ENCODE peak calls at places on chromosomes 5 and 9, in nine cellular contexts. D is GM23338, G is spleen, Q is HepG2, H is GM12878, R is Panc1, N is K562, I is H1, B is GM12892. V is an unnamed sample.

GRCh38 chr5:140253985-140254384 is 48.9 kb downstream of the PFDN1 start:
- DNase-seq in G (no peak), B (no peak), R (no peak), H (no peak), D (no peak), Q (peak; percentile 15), I (no peak), N (no peak), V (no peak)

GRCh38 chr5:34718516-34718915 is 62.4 kb downstream of the RAI14 start:
- DNase-seq in Q (no peak), G (no peak), D (peak; percentile 49), N (no peak), I (no peak), R (no peak), B (no peak), H (no peak), V (no peak)

GRCh38 chr5:53819482-53819881 is 259.0 kb downstream of the NDUFS4 start:
- DNase-seq in H (no peak), D (no peak), G (no peak), Q (no peak), N (peak; percentile 54), B (no peak), I (no peak), R (no peak), V (no peak)

GRCh38 chr9:131447600-131447999 is 53.7 kb downstream of the PRRC2B start:
- DNase-seq in D (no peak), B (no peak), G (peak; percentile 41), I (no peak), Q (no peak), R (no peak), N (no peak), H (no peak), V (no peak)

GRCh38 chr9:23723672-23724071 is 102.4 kb downstream of the ELAVL2 start:
- DNase-seq in N (no peak), B (no peak), I (no peak), H (no peak), Q (no peak), D (no peak), G (no peak), R (no peak), V (no peak)

GRCh38 chr5:68418230-68418629 is 202.7 kb downstream of the PIK3R1 start:
- DNase-seq in N (no peak), H (no peak), I (no peak), R (no peak), D (no peak), G (no peak), Q (no peak), B (no peak), V (no peak)

GRCh38 chr9:133182151-133182550 is 18.4 kb upstream of the GBGT1 start:
- DNase-seq in Q (no peak), D (no peak), R (no peak), N (no peak), I (no peak), H (no peak), G (peak; percentile 46), B (no peak), V (no peak)

GRCh38 chr9:125986966-125987365 is 239.8 kb downstream of the PBX3 start:
- DNase-seq in N (no peak), H (no peak), G (no peak), R (no peak), B (no peak), I (no peak), Q (no peak), D (no peak), V (no peak)

GRCh38 chr9:70602364-70603019 is 188.0 kb upstream of the KLF9 start:
- DNase-seq in B (peak; percentile 13), D (peak; percentile 85), Q (peak; percentile 64), R (peak; percentile 39), N (peak; percentile 60), G (no peak), I (peak; percentile 58), H (peak; percentile 34), V (peak; percentile 58)

GRCh38 chr9:127915325-127915752 is 1.5 kb downstream of the ST6GALNAC4 start:
- DNase-seq in I (no peak), H (no peak), B (no peak), Q (no peak), G (no peak), N (peak; percentile 61), D (no peak), R (no peak), V (no peak)

GRCh38 chr9:5879419-5880181 is 11.1 kb upstream of the MLANA start:
- DNase-seq in N (peak; percentile 92), G (no peak), I (no peak), H (no peak), B (no peak), D (peak; percentile 17), Q (peak; percentile 46), R (no peak), V (no peak)

GRCh38 chr5:72478276-72478675 is 28.9 kb downstream of the ZNF366 start:
- DNase-seq in N (no peak), R (no peak), I (no peak), D (no peak), H (no peak), B (no peak), G (no peak), Q (no peak), V (no peak)

GRCh38 chr5:72476265-72476664 is 30.9 kb downstream of the ZNF366 start:
- DNase-seq in D (no peak), H (no peak), I (no peak), Q (no peak), N (no peak), G (no peak), B (no peak), R (no peak), V (no peak)

GRCh38 chr5:72477644-72478043 is 29.6 kb downstream of the ZNF366 start:
- DNase-seq in H (no peak), G (no peak), B (no peak), Q (no peak), I (no peak), R (no peak), D (no peak), N (no peak), V (no peak)

GRCh38 chr5:72476721-72477120 is 30.5 kb downstream of the ZNF366 start:
- DNase-seq in H (peak; percentile 37), I (no peak), D (no peak), G (no peak), B (no peak), R (no peak), N (no peak), Q (no peak), V (no peak)

GRCh38 chr5:72477176-72477575 is 30.0 kb downstream of the ZNF366 start:
- DNase-seq in B (no peak), D (no peak), I (no peak), H (no peak), Q (no peak), G (no peak), R (no peak), N (no peak), V (no peak)
- TF ChIP-seq POLR2AphosphoS5 in B (no peak), D (no peak), I (no peak), H (no peak), Q (no peak), G (no peak), R (no peak), N (no peak), V (no peak)

GRCh38 chr9:129716091-129716490 is 36.8 kb downstream of the PTGES start:
- DNase-seq in B (no peak), I (no peak), N (no peak), R (no peak), Q (no peak), G (no peak), H (no peak), D (no peak), V (no peak)

GRCh38 chr9:129712595-129713524 is 40.0 kb downstream of the PTGES start:
- DNase-seq in H (no peak), R (no peak), I (no peak), Q (no peak), D (no peak), N (no peak), B (no peak), G (no peak), V (no peak)

GRCh38 chr9:129717991-129718390 is 34.9 kb downstream of the PTGES start:
- DNase-seq in H (no peak), N (no peak), B (no peak), D (no peak), Q (no peak), R (no peak), G (no peak), I (no peak), V (no peak)

GRCh38 chr9:129718647-129719046 is 34.2 kb downstream of the PTGES start:
- DNase-seq in R (no peak), H (no peak), B (no peak), Q (no peak), G (no peak), N (no peak), I (no peak), D (no peak), V (no peak)

GRCh38 chr9:129714393-129715051 is 38.3 kb downstream of the PTGES start:
- DNase-seq in Q (no peak), R (no peak), D (no peak), H (no peak), I (no peak), G (no peak), N (no peak), B (no peak), V (no peak)
- TF ChIP-seq POLR2AphosphoS5 in Q (no peak), R (no peak), D (no peak), H (no peak), I (no peak), G (no peak), N (no peak), B (no peak), V (no peak)

DNA sequence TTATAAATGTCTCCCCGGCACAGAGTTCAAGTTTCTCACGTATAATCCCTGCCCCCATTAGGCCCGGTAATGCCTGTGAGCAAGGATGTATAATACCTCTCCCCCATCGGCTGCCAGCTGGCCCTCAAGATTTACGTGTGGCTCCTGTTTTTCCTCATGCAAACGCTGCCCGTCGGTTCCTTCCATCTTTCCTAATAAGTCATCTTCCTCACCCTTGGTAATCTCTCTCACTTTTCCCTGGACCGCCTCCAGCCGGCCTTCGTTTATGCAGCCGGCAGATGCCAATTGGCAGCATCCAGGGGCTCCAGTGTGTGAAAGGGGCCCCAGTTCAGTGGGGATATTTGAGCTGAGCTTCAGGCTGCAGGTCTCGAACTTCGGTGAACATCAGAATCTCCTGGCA is 86.5 kb upstream of the NEURL1B start:
- DNase-seq in Q (no peak), I (no peak), G (peak; percentile 37), R (no peak), B (no peak), N (no peak), H (no peak), D (no peak), V (no peak)
- TF ChIP-seq POLR2AphosphoS5 in Q (no peak), I (no peak), G (no peak), R (no peak), B (no peak), N (no peak), H (no peak), D (no peak), V (no peak)

DNA sequence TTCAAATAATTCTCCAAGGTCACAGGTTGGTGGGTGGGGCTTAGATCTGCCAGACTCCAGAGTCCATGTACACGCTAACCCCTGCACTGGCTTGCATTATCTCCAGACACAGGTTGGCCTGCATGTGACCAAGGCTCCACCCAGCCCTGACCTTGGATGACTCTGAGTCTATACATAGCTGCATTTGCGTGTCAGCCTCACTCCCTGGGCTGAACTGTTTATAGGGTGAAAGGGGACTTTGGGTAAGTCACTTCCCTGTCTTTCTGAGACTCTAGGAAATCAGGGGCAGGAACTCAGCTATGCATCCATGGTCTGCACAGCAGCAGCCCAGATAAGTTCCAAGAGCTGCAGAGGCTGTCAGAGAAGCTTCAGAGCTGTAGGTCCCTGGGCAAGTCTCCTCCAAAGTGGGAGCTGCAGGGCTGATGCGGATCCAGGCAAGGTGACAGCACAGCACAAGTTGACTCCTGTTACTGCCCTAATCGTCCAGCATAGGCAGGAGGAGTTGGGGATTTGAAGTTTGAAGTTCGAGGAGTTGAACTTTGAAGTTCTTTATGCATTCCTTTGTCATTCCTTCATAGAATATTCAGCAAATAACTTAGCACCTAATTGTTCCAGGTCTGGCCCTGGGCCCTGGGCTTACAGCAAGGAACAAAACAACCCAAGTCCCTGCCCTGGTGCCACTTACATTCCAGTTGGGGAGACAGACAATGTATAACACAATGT is 53.4 kb downstream of the SLC22A5 start:
- DNase-seq in R (no peak), D (no peak), H (no peak), N (peak; percentile 98), Q (peak; percentile 81), B (no peak), G (peak; percentile 82), I (no peak), V (no peak)
- TF ChIP-seq POLR2AphosphoS5 in R (no peak), D (no peak), H (peak; percentile 68), N (peak; percentile 95), Q (no peak), B (peak; percentile 37), G (no peak), I (no peak), V (no peak)

V was measured in SK-N-MC.